ENCODE peak calls at places on chromosome 15, in five cellular contexts. Y is type B pancreatic cell, Q is GM06990, S is hepatocyte, B is choroid plexus epithelial cell. P is an unnamed sample.

GRCh38 chr15:62979252-62979651 is 63.3 kb upstream of the TPM1 start:
- DNase-seq in Y (no peak), Q (no peak), S (no peak), B (no peak), P (no peak)

GRCh38 chr15:69666921-69667811 is 214.5 kb downstream of the RPLP1 start:
- DNase-seq in Y (no peak), Q (peak), S (no peak), B (no peak), P (no peak)

GRCh38 chr15:30859091-30859874 is 44.4 kb upstream of the FAN1 start:
- DNase-seq in Y (no peak), Q (no peak), S (peak), B (peak), P (peak)

GRCh38 chr15:85618956-85619491 is 175.7 kb downstream of the KLHL25 start:
- DNase-seq in Y (peak), Q (peak), S (peak), B (peak), P (peak)

GRCh38 chr15:71329509-71330260 is 214.4 kb downstream of the THSD4 start:
- DNase-seq in Y (no peak), Q (no peak), S (peak), B (peak), P (no peak)

GRCh38 chr15:75727851-75728715 is 15.4 kb upstream of the CSPG4 start:
- DNase-seq in Y (no peak), Q (no peak), S (peak), B (peak), P (peak)

GRCh38 chr15:100194955-100195354 is 146.8 kb downstream of the ADAMTS17 start:
- DNase-seq in Y (peak), Q (no peak), S (no peak), B (no peak), P (no peak)

GRCh38 chr15:39235084-39235795 is 345.6 kb upstream of the THBS1 start:
- DNase-seq in Y (no peak), Q (peak), S (no peak), B (peak), P (no peak)

GRCh38 chr15:67244966-67245478 is 9.4 kb downstream of the AAGAB start:
- DNase-seq in Y (no peak), Q (no peak), S (no peak), B (peak), P (no peak)

GRCh38 chr15:61794276-61794675 is 266.0 kb downstream of the VPS13C start:
- DNase-seq in Y (no peak), Q (no peak), S (no peak), B (peak), P (no peak)

GRCh38 chr15:100861511-100861991 is 18.1 kb upstream of the ALDH1A3 start:
- DNase-seq in Y (no peak), Q (no peak), S (no peak), B (no peak), P (no peak)

GRCh38 chr15:83018477-83018876 is 7.0 kb upstream of the C15orf40 start:
- DNase-seq in Y (no peak), Q (no peak), S (no peak), B (peak), P (no peak)

GRCh38 chr15:69410290-69410874 is 3.8 kb upstream of the KIF23 start:
- DNase-seq in Y (no peak), Q (peak), S (no peak), B (peak), P (no peak)

GRCh38 chr15:67822537-67823370 is 2.6 kb upstream of the SKOR1 start:
- DNase-seq in Y (no peak), Q (no peak), S (no peak), B (no peak), P (no peak)

GRCh38 chr15:101652783-101653430 is 726 bp upstream of the TM2D3 start:
- DNase-seq in Y (no peak), Q (no peak), S (no peak), B (no peak), P (no peak)

GRCh38 chr15:95557226-95558046 is 773.1 kb upstream of the NR2F2 start:
- DNase-seq in Y (no peak), Q (no peak), S (peak), B (peak), P (peak)

GRCh38 chr15:27248251-27248650 is 277.3 kb downstream of the GABRG3 start:
- DNase-seq in Y (no peak), Q (no peak), S (no peak), B (no peak), P (no peak)
- TF ChIP-seq CTCF in Y (no peak), Q (no peak), S (no peak), B (no peak), P (no peak)

DNA sequence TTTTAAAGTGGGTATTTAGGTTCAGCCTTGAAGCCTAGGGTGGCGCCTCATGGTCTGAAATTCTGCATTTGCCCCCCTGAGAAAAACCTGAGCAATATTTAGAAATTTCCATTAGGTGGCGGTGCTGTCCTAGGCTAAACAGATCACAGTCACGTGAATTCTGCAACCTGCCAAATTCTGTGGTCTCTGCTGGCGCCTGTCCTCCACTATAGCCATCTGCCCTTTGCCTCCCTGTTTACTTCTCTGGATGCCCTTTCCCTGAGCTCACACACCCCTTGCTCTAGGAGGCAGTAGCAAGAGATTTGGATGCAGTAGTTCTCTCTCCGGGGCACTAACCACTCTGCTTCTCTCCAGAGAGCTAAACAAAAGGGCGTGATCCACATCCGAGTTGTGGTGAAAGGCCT is 9.1 kb downstream of the MRPS11 start:
- DNase-seq in Y (no peak), Q (no peak), S (peak), B (peak), P (peak)
- TF ChIP-seq CTCF in Y (peak), Q (peak), S (peak), B (peak), P (peak)

DNA sequence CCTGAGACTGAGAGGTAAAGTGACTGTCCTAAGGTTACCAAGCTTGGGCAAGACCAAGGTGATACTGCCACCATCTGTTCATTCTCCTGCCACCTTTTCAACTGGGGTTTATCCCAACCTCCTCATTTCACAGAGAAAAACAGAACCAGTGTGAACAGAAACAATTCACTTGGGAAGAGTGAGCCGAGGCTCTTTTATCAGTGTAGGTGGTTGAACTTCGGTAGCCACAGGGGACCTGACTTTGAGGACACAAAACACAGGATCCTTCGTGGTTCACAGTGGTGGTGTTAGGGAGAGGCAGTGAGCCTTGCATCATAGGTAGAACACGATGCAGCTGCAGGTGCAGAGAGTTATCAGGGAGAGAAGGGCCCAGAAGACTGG is 72.8 kb upstream of the ICE2 start:
- DNase-seq in Y (no peak), Q (no peak), S (no peak), B (no peak), P (no peak)
- TF ChIP-seq CTCF in Y (no peak), Q (peak), S (no peak), B (no peak), P (no peak)

GRCh38 chr15:33988384-33988783 is 20.1 kb downstream of the CHRM5 start:
- DNase-seq in Y (no peak), Q (no peak), S (no peak), B (peak), P (no peak)

GRCh38 chr15:33994005-33994615 is 25.8 kb downstream of the CHRM5 start:
- DNase-seq in Y (no peak), Q (no peak), S (peak), B (peak), P (peak)
- TF ChIP-seq CTCF in Y (peak), Q (peak), S (peak), B (peak), P (peak)

DNA sequence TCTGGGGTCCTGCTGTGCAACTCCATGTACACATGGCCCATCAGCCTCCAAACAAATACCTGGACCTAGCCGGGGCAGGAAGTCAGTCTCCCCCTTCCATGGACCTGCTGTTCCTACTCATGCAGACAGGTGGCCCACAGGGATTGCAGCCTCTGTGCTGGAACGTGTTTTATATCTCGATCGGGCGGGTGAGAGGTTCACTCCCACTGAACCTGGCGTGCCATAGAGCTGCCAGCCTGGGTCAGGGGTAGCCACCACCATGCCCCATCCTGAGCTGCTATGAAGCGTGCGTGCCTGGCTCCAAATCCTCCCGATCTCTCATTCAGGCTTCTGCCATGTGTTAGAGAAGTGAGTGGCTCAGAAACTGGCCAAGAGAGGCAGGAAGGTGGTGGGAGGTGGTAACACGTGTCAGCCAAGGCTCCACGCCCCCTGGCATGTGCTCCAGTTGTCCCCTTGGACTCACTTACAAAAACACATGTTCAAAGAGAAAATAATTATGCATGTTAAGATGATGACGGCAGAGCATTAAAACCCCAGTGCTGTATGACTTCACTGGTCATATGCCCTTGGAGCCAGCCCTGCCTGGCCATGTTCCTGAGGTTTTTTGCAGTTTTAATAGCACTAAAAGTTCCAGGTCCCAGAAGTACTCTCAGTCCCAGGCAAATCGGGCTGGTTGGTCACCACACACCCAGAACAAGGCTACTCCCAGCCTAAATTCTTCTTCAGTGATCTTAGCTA is 30.6 kb downstream of the CTSH start:
- DNase-seq in Y (peak), Q (no peak), S (no peak), B (peak), P (no peak)
- TF ChIP-seq CTCF in Y (peak), Q (no peak), S (peak), B (peak), P (peak)

GRCh38 chr15:56049577-56049976 is 56.2 kb upstream of the NEDD4 start:
- DNase-seq in Y (no peak), Q (no peak), S (no peak), B (no peak), P (no peak)

GRCh38 chr15:56056626-56057025 is 63.2 kb upstream of the NEDD4 start:
- DNase-seq in Y (no peak), Q (no peak), S (no peak), B (no peak), P (no peak)

GRCh38 chr15:56052389-56053045 is 59.1 kb upstream of the NEDD4 start:
- DNase-seq in Y (no peak), Q (peak), S (peak), B (peak), P (no peak)

GRCh38 chr15:56051700-56052099 is 58.3 kb upstream of the NEDD4 start:
- DNase-seq in Y (no peak), Q (no peak), S (no peak), B (no peak), P (no peak)

GRCh38 chr15:56053046-56053400 is 59.6 kb upstream of the NEDD4 start:
- DNase-seq in Y (no peak), Q (no peak), S (no peak), B (no peak), P (no peak)
- TF ChIP-seq CTCF in Y (no peak), Q (no peak), S (no peak), B (no peak), P (no peak)

GRCh38 chr15:91970142-91970541 is 116.6 kb downstream of the SLCO3A1 start:
- DNase-seq in Y (no peak), Q (no peak), S (no peak), B (peak), P (no peak)

GRCh38 chr15:91974321-91974720 is 120.8 kb downstream of the SLCO3A1 start:
- DNase-seq in Y (no peak), Q (no peak), S (no peak), B (no peak), P (no peak)

GRCh38 chr15:91968610-91969009 is 115.1 kb downstream of the SLCO3A1 start:
- DNase-seq in Y (no peak), Q (no peak), S (no peak), B (no peak), P (no peak)

GRCh38 chr15:91975241-91975978 is 121.9 kb downstream of the SLCO3A1 start:
- DNase-seq in Y (no peak), Q (no peak), S (no peak), B (no peak), P (no peak)

DNA sequence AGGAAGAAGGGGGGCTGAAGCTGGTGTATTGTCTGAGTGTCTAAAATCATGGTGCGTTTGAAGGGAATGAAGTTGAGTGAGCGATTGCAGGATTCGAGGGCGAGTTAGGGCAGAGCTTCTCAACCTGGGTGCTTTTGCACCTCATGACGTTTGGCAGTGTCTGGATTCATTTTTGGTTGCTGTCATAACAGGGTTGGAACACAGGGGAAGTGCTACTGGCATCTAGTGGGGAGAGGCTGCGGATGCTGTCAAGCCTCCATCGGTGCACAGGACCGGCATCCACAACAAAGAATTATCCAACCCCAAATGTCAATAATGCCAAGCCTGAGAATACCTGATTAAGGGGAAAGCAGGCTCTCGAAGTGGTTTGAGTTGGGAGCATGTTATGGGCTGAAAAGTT is 120.0 kb downstream of the SLCO3A1 start:
- DNase-seq in Y (no peak), Q (no peak), S (no peak), B (no peak), P (no peak)
- TF ChIP-seq CTCF in Y (no peak), Q (no peak), S (no peak), B (no peak), P (no peak)